ENCODE peak calls at places on chromosomes 13 and 19, in four cellular contexts. One of them, this sample, is unnamed.

GRCh38 chr13:100636004-100636403 is 38.6 kb downstream of the TMTC4 start:
- DNase-seq in Kasumi-1: no peak
- DNase-seq in CD8-positive, alpha-beta T cell: no peak
- DNase-seq in fibroblast of the conjunctiva: no peak
- DNase-seq in this sample: no peak

GRCh38 chr13:65497265-65497664 is 1732.9 kb downstream of the PCDH9 start:
- DNase-seq in Kasumi-1: no peak
- DNase-seq in CD8-positive, alpha-beta T cell: no peak
- DNase-seq in fibroblast of the conjunctiva: no peak
- DNase-seq in this sample: no peak

GRCh38 chr19:1243768-1244692 is 2.5 kb downstream of the ATP5F1D start:
- DNase-seq in Kasumi-1: peak
- DNase-seq in CD8-positive, alpha-beta T cell: peak
- DNase-seq in fibroblast of the conjunctiva: peak
- DNase-seq in this sample: peak

GRCh38 chr13:113916330-113916815 is 52.5 kb upstream of the GAS6 start:
- DNase-seq in Kasumi-1: no peak
- DNase-seq in CD8-positive, alpha-beta T cell: no peak
- DNase-seq in fibroblast of the conjunctiva: peak
- DNase-seq in this sample: no peak

GRCh38 chr19:31880283-31880682 is 465.1 kb upstream of the ZNF507 start:
- DNase-seq in Kasumi-1: no peak
- DNase-seq in CD8-positive, alpha-beta T cell: no peak
- DNase-seq in fibroblast of the conjunctiva: no peak
- DNase-seq in this sample: no peak

GRCh38 chr19:49570138-49570856 is 10.1 kb downstream of the NOSIP start:
- DNase-seq in Kasumi-1: peak
- DNase-seq in CD8-positive, alpha-beta T cell: no peak
- DNase-seq in fibroblast of the conjunctiva: peak
- DNase-seq in this sample: peak

GRCh38 chr13:31639443-31640163 is 99.7 kb upstream of the RXFP2 start:
- DNase-seq in Kasumi-1: no peak
- DNase-seq in CD8-positive, alpha-beta T cell: no peak
- DNase-seq in fibroblast of the conjunctiva: no peak
- DNase-seq in this sample: no peak

GRCh38 chr13:107835339-107836018 is 379.9 kb downstream of the LIG4 start:
- DNase-seq in Kasumi-1: peak
- DNase-seq in CD8-positive, alpha-beta T cell: no peak
- DNase-seq in fibroblast of the conjunctiva: no peak
- DNase-seq in this sample: no peak

GRCh38 chr13:42211704-42212103 is 60.2 kb upstream of the AKAP11 start:
- DNase-seq in Kasumi-1: no peak
- DNase-seq in CD8-positive, alpha-beta T cell: no peak
- DNase-seq in fibroblast of the conjunctiva: no peak
- DNase-seq in this sample: no peak

GRCh38 chr13:103351035-103351828 is 285.0 kb upstream of the SLC10A2 start:
- DNase-seq in Kasumi-1: no peak
- DNase-seq in CD8-positive, alpha-beta T cell: no peak
- DNase-seq in fibroblast of the conjunctiva: no peak
- DNase-seq in this sample: no peak

GRCh38 chr13:45105895-45106294 is 14.4 kb upstream of the GTF2F2 start:
- DNase-seq in Kasumi-1: no peak
- DNase-seq in CD8-positive, alpha-beta T cell: no peak
- DNase-seq in fibroblast of the conjunctiva: no peak
- DNase-seq in this sample: no peak

GRCh38 chr19:20397292-20397691 is 168.3 kb downstream of the ZNF737 start:
- DNase-seq in Kasumi-1: no peak
- DNase-seq in CD8-positive, alpha-beta T cell: no peak
- DNase-seq in fibroblast of the conjunctiva: no peak
- DNase-seq in this sample: no peak

GRCh38 chr13:75442736-75443234 is 39.2 kb downstream of the TBC1D4 start:
- DNase-seq in Kasumi-1: no peak
- DNase-seq in CD8-positive, alpha-beta T cell: no peak
- DNase-seq in fibroblast of the conjunctiva: no peak
- DNase-seq in this sample: no peak

GRCh38 chr13:83731113-83731512 is 151.2 kb downstream of the SLITRK1 start:
- DNase-seq in Kasumi-1: no peak
- DNase-seq in CD8-positive, alpha-beta T cell: no peak
- DNase-seq in fibroblast of the conjunctiva: no peak
- DNase-seq in this sample: no peak

GRCh38 chr13:47121092-47121763 is 224.4 kb upstream of the HTR2A start:
- DNase-seq in Kasumi-1: no peak
- DNase-seq in CD8-positive, alpha-beta T cell: no peak
- DNase-seq in fibroblast of the conjunctiva: no peak
- DNase-seq in this sample: no peak

GRCh38 chr13:66618702-66619101 is 611.4 kb downstream of the PCDH9 start:
- DNase-seq in Kasumi-1: peak
- DNase-seq in CD8-positive, alpha-beta T cell: no peak
- DNase-seq in fibroblast of the conjunctiva: peak
- DNase-seq in this sample: no peak

GRCh38 chr13:54433511-54434206 is 1405.0 kb downstream of the OLFM4 start:
- DNase-seq in Kasumi-1: no peak
- DNase-seq in CD8-positive, alpha-beta T cell: no peak
- DNase-seq in fibroblast of the conjunctiva: no peak
- DNase-seq in this sample: peak

GRCh38 chr19:4581381-4582111 is 22.1 kb upstream of the SEMA6B start:
- DNase-seq in Kasumi-1: peak
- DNase-seq in CD8-positive, alpha-beta T cell: no peak
- DNase-seq in fibroblast of the conjunctiva: no peak
- DNase-seq in this sample: no peak

GRCh38 chr19:44356383-44357111 is at the start of gene ZNF112:
- DNase-seq in Kasumi-1: no peak
- DNase-seq in CD8-positive, alpha-beta T cell: no peak
- DNase-seq in fibroblast of the conjunctiva: peak
- DNase-seq in this sample: peak

GRCh38 chr19:48152552-48152951 is 17.6 kb downstream of the LIG1 start:
- DNase-seq in Kasumi-1: peak
- DNase-seq in CD8-positive, alpha-beta T cell: peak
- DNase-seq in fibroblast of the conjunctiva: peak
- DNase-seq in this sample: peak

GRCh38 chr13:39144941-39145533 is 106.8 kb downstream of the NHLRC3 start:
- DNase-seq in Kasumi-1: peak
- DNase-seq in CD8-positive, alpha-beta T cell: no peak
- DNase-seq in fibroblast of the conjunctiva: peak
- DNase-seq in this sample: peak

GRCh38 chr19:16361254-16361653 is 36.6 kb downstream of the KLF2 start:
- DNase-seq in Kasumi-1: no peak
- DNase-seq in CD8-positive, alpha-beta T cell: no peak
- DNase-seq in fibroblast of the conjunctiva: no peak
- DNase-seq in this sample: no peak

GRCh38 chr13:36382030-36382429 is 35.8 kb upstream of the SPART start:
- DNase-seq in Kasumi-1: no peak
- DNase-seq in CD8-positive, alpha-beta T cell: no peak
- DNase-seq in fibroblast of the conjunctiva: no peak
- DNase-seq in this sample: no peak

GRCh38 chr19:45110811-45111210 is 17.8 kb downstream of the PPP1R37 start:
- DNase-seq in Kasumi-1: no peak
- DNase-seq in CD8-positive, alpha-beta T cell: no peak
- DNase-seq in fibroblast of the conjunctiva: no peak
- DNase-seq in this sample: no peak

GRCh38 chr19:811511-812048 is 10.2 kb downstream of the PLPPR3 start:
- DNase-seq in Kasumi-1: no peak
- DNase-seq in CD8-positive, alpha-beta T cell: no peak
- DNase-seq in fibroblast of the conjunctiva: no peak
- DNase-seq in this sample: no peak

GRCh38 chr19:14110650-14111049 is 6.9 kb downstream of the PRKACA start:
- DNase-seq in Kasumi-1: no peak
- DNase-seq in CD8-positive, alpha-beta T cell: no peak
- DNase-seq in fibroblast of the conjunctiva: no peak
- DNase-seq in this sample: no peak

GRCh38 chr19:277581-278165 is 13.5 kb downstream of the PLPP2 start:
- DNase-seq in Kasumi-1: peak
- DNase-seq in CD8-positive, alpha-beta T cell: no peak
- DNase-seq in fibroblast of the conjunctiva: no peak
- DNase-seq in this sample: no peak

GRCh38 chr13:22848539-22849052 is 332.2 kb upstream of the SGCG start:
- DNase-seq in Kasumi-1: no peak
- DNase-seq in CD8-positive, alpha-beta T cell: no peak
- DNase-seq in fibroblast of the conjunctiva: no peak
- DNase-seq in this sample: peak

GRCh38 chr19:34317311-34317927 is 47.6 kb upstream of the GPI start:
- DNase-seq in Kasumi-1: no peak
- DNase-seq in CD8-positive, alpha-beta T cell: peak
- DNase-seq in fibroblast of the conjunctiva: no peak
- DNase-seq in this sample: no peak

GRCh38 chr19:3606690-3607289 is at the start of gene TBXA2R:
- DNase-seq in Kasumi-1: peak
- DNase-seq in CD8-positive, alpha-beta T cell: peak
- DNase-seq in fibroblast of the conjunctiva: no peak
- DNase-seq in this sample: peak

GRCh38 chr13:30569901-30570576 is 47.7 kb upstream of the USPL1 start:
- DNase-seq in Kasumi-1: no peak
- DNase-seq in CD8-positive, alpha-beta T cell: no peak
- DNase-seq in fibroblast of the conjunctiva: peak
- DNase-seq in this sample: no peak